ENCODE peak calls at places on chromosome 14, in seven cellular contexts. O, Z, U, V, E, I and S are unnamed samples.

GRCh38 chr14:72142328-72142727 is 210.1 kb downstream of the RGS6 start:
- DNase-seq in E (no peak), V (no peak), I (no peak), Z (no peak), O (no peak), U (no peak), S (no peak)

GRCh38 chr14:36344211-36344610 is 23.8 kb upstream of the MBIP start:
- DNase-seq in I (no peak), Z (no peak), O (no peak), U (no peak), V (no peak), E (no peak), S (no peak)

GRCh38 chr14:75168586-75169335 is 7.7 kb downstream of the TMED10 start:
- DNase-seq in Z (no peak), E (no peak), U (no peak), I (no peak), V (no peak), O (no peak), S (no peak)

GRCh38 chr14:24437020-24437735 is 5.4 kb downstream of the SDR39U1 start:
- DNase-seq in O (no peak), I (no peak), V (no peak), U (no peak), Z (no peak), E (no peak), S (no peak)

GRCh38 chr14:95023115-95023514 is 134.2 kb downstream of the DICER1 start:
- DNase-seq in I (no peak), V (no peak), O (no peak), U (no peak), E (no peak), Z (no peak), S (no peak)

GRCh38 chr14:103398427-103399195 is 13.4 kb downstream of the MARK3 start:
- DNase-seq in U (no peak), O (no peak), V (no peak), I (no peak), E (no peak), Z (no peak), S (no peak)

GRCh38 chr14:74800780-74801179 is 37.7 kb downstream of the YLPM1 start:
- DNase-seq in E (no peak), O (no peak), Z (no peak), V (no peak), I (no peak), U (no peak), S (no peak)

GRCh38 chr14:84017533-84017932 is 1512.4 kb upstream of the FLRT2 start:
- DNase-seq in E (no peak), I (no peak), U (peak; percentile 23), Z (no peak), V (no peak), O (no peak), S (no peak)

GRCh38 chr14:104972301-104973211 is 5.6 kb downstream of the AHNAK2 start:
- DNase-seq in I (peak; percentile 83), V (no peak), O (no peak), Z (peak; percentile 90), E (peak; percentile 71), U (peak; percentile 87), S (no peak)

GRCh38 chr14:26598081-26598671 is 343 bp upstream of the NOVA1 start:
- DNase-seq in V (peak; percentile 87), Z (peak; percentile 48), I (peak; percentile 58), O (peak; percentile 77), E (peak; percentile 69), U (peak; percentile 66), S (peak; percentile 50)

GRCh38 chr14:31949709-31950108 is 127.4 kb upstream of the ARHGAP5 start:
- DNase-seq in V (no peak), Z (no peak), I (no peak), O (no peak), E (no peak), U (no peak), S (no peak)

DNA sequence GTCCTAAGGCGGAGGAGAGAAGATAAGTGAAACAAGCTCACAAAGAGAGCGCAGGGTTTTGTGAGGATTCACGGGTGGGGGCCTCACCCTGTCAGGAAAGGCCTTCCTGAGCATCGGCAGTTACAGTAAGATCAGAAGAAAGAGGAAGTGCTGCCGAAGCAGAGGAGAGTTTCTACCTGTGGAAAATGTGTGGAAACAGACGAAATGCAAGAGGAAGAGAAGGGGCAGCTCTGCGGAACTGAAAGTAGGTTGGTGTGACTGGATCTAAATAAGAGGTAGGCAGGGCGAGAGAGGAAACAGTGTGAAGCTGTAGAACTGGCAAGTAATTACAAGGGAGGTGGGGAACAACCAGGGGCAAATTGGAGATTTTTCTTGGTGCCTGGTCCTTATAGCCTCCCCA is 2.7 kb downstream of the GPR68 start:
- DNase-seq in O (no peak), E (no peak), V (no peak), U (no peak), Z (no peak), I (no peak), S (no peak)
- H3K4me3 ChIP-seq in O (peak overlapping the region; percentile 9), E (peak overlapping the region; percentile 14), V (peak overlapping the region; percentile 47), U (no peak overlapping the region), Z (no peak overlapping the region), I (peak overlapping the region; percentile 27), S (peak overlapping the region; percentile 56)

GRCh38 chr14:73457935-73458218 is 469 bp downstream of the NUMB start:
- DNase-seq in I (peak; percentile 71), O (no peak), Z (peak; percentile 25), V (peak; percentile 61), E (no peak), U (peak; percentile 33), S (no peak)

GRCh38 chr14:73457050-73457934 is 1.1 kb downstream of the NUMB start:
- DNase-seq in Z (peak; percentile 40), E (peak; percentile 88), I (peak; percentile 63), V (peak; percentile 52), O (no peak), U (no peak), S (no peak)

GRCh38 chr14:73452341-73453191 is 5.8 kb downstream of the NUMB start:
- DNase-seq in Z (no peak), E (no peak), U (no peak), O (no peak), V (no peak), I (no peak), S (no peak)

GRCh38 chr14:73458219-73458976 is at the start of gene NUMB:
- DNase-seq in O (peak; percentile 96), I (peak; percentile 95), Z (peak; percentile 96), E (peak; percentile 94), V (peak; percentile 99), U (peak; percentile 99), S (peak; percentile 98)

GRCh38 chr14:73455294-73455693 is 3.1 kb downstream of the NUMB start:
- DNase-seq in O (no peak), I (no peak), U (no peak), V (no peak), Z (no peak), E (no peak), S (no peak)
- H3K4me3 ChIP-seq in O (no peak overlapping the region), I (no peak overlapping the region), U (no peak overlapping the region), V (peak overlapping the region; percentile 12), Z (peak overlapping the region; percentile 64), E (no peak overlapping the region), S (no peak overlapping the region)

GRCh38 chr14:99261916-99262787 is 9.8 kb downstream of the BCL11B start:
- DNase-seq in O (no peak), E (peak; percentile 81), I (no peak), V (no peak), U (no peak), Z (no peak), S (peak; percentile 93)
- H3K4me3 ChIP-seq in O (no peak overlapping the region), E (no peak overlapping the region), I (no peak overlapping the region), V (peak overlapping the region; percentile 30), U (no peak overlapping the region), Z (no peak overlapping the region), S (peak overlapping the region; percentile 86)

GRCh38 chr14:77108753-77109152 is 10.7 kb downstream of the CIPC start:
- DNase-seq in V (no peak), E (no peak), O (no peak), I (no peak), U (no peak), Z (no peak), S (no peak)

GRCh38 chr14:77109656-77110055 is 11.6 kb downstream of the CIPC start:
- DNase-seq in E (no peak), U (no peak), I (no peak), Z (no peak), O (no peak), V (no peak), S (no peak)

GRCh38 chr14:77111021-77111420 is 13.0 kb downstream of the CIPC start:
- DNase-seq in Z (no peak), O (no peak), U (peak; percentile 85), I (no peak), V (no peak), E (no peak), S (no peak)

GRCh38 chr14:77107228-77107627 is 9.2 kb downstream of the CIPC start:
- DNase-seq in O (no peak), Z (no peak), E (no peak), I (no peak), U (peak; percentile 41), V (no peak), S (no peak)

GRCh38 chr14:77110286-77110685 is 12.2 kb downstream of the CIPC start:
- DNase-seq in E (no peak), V (no peak), U (no peak), O (no peak), Z (no peak), I (no peak), S (no peak)
- H3K4me3 ChIP-seq in E (no peak overlapping the region), V (no peak overlapping the region), U (no peak overlapping the region), O (no peak overlapping the region), Z (no peak overlapping the region), I (no peak overlapping the region), S (no peak overlapping the region)

DNA sequence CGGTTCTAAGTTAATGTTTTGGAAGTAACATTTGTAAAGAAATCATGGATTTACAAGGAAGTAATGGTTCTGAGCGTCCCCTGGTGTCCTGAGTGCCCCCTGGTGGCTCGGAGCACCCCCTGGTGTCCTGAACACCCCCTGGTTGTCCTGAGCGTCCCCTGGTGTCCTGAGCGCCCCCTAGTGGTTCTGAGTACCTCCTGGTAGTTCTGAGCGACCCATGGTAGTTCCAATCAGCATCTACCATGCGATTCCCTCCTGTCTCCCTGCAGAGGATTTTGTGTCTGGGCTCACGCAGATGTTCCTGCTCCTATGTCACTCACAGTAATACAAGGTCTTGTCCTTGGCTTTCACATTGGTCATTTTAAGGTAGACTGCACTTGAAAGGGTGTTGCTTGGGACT is 1352.9 kb downstream of the TMEM121 start:
- DNase-seq in V (no peak), U (no peak), I (peak; percentile 71), E (peak; percentile 81), Z (no peak), O (no peak), S (no peak)
- H3K4me3 ChIP-seq in V (no peak overlapping the region), U (no peak overlapping the region), I (no peak overlapping the region), E (no peak overlapping the region), Z (no peak overlapping the region), O (no peak overlapping the region), S (no peak overlapping the region)

DNA sequence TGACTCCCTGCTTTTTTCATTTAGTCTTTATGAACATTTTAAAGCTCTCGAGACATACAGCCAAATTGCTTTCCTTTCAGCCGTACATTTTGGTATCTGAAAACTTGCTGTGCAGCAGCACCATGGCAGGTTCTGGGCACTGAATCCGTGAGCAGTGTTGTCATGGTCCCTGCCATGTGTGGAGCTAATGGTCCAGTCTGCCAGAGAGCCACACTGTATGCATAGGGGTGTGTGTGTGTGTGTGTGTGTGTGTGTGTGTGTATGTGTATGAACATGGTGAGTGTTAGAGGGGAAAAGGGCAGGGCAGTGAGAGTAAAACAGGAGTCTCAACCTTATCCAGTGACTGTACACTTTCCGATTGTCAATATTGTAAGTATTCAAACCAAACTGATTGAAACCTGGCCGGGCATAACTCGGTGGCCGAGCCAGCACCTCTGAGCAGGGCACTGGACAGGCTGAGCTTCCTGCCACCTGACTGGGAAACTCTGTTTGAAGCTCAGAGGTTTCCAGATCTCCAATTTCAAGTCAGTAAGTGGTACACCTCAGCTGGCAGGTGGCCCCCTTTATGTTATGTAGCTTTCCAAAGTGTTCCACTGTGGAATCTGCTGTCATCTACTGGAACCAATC is 110.0 kb downstream of the ESR2 start:
- DNase-seq in I (no peak), Z (no peak), U (no peak), E (no peak), V (no peak), O (no peak), S (no peak)
- H3K4me3 ChIP-seq in I (no peak overlapping the region), Z (no peak overlapping the region), U (no peak overlapping the region), E (no peak overlapping the region), V (no peak overlapping the region), O (no peak overlapping the region), S (no peak overlapping the region)